ENCODE peak calls at places on chromosomes 13 and 19, in nine cellular contexts. W is pancreas, H is choroid plexus epithelial cell, V is DND-41, Z is uterus, C is A549, Y is AG04449, F is breast epithelium, X is heart right ventricle. O is an unnamed sample.
A peak's percentile ranks its signal among the peaks of the same experiment; 100 is the strongest.

GRCh38 chr13:34201050-34201913 is 383.3 kb downstream of the RFC3 start:
- DNase-seq in V (no peak), F (no peak), C (peak; percentile 18), X (peak; percentile 15), H (peak; percentile 76), Y (peak; percentile 76), W (no peak), Z (no peak), O (no peak)

GRCh38 chr13:63299995-63300394 is 1884.3 kb upstream of the PCDH20 start:
- DNase-seq in X (no peak), V (no peak), F (no peak), C (no peak), H (peak; percentile 42), Y (no peak), Z (no peak), W (no peak), O (no peak)

GRCh38 chr19:56261145-56261544 is 11.4 kb upstream of the EDDM13 start:
- DNase-seq in Y (no peak), X (no peak), Z (no peak), H (no peak), C (no peak), V (no peak), F (no peak), W (no peak), O (no peak)

GRCh38 chr19:5403968-5404640 is 51.1 kb upstream of the ZNRF4 start:
- DNase-seq in W (peak; percentile 90), F (peak; percentile 33), H (peak; percentile 92), Y (peak; percentile 5), V (peak; percentile 88), Z (peak; percentile 45), X (peak; percentile 82), C (peak; percentile 61), O (peak; percentile 82)

GRCh38 chr19:5799247-5800241 is 5.3 kb upstream of the NRTN start:
- DNase-seq in Z (no peak), H (no peak), F (no peak), C (no peak), V (no peak), W (peak; percentile 83), Y (no peak), X (peak; percentile 67), O (no peak)

GRCh38 chr13:84649853-84650252 is 767.6 kb upstream of the SLITRK1 start:
- DNase-seq in C (no peak), F (no peak), Y (no peak), H (no peak), X (peak; percentile 10), W (no peak), Z (no peak), V (no peak), O (no peak)

GRCh38 chr13:31867709-31868108 is 128.4 kb downstream of the RXFP2 start:
- DNase-seq in Y (no peak), H (no peak), W (no peak), C (no peak), F (no peak), Z (no peak), X (no peak), V (no peak), O (no peak)

GRCh38 chr13:79393564-79394249 is 12.3 kb downstream of the RBM26 start:
- DNase-seq in C (no peak), Z (no peak), W (no peak), X (no peak), V (no peak), F (no peak), Y (no peak), H (peak; percentile 84), O (no peak)

GRCh38 chr19:35331551-35332214 is 2.7 kb downstream of the CD22 start:
- DNase-seq in C (no peak), F (no peak), W (no peak), Z (no peak), V (no peak), H (no peak), X (no peak), Y (no peak), O (no peak)

GRCh38 chr19:35328851-35329285 is at the start of gene CD22:
- DNase-seq in H (no peak), F (no peak), C (no peak), V (no peak), Y (no peak), X (no peak), W (no peak), Z (no peak), O (no peak)

GRCh38 chr19:35329323-35329722 is 336 bp downstream of the CD22 start:
- DNase-seq in C (no peak), F (no peak), Y (no peak), X (no peak), W (no peak), V (no peak), H (no peak), Z (no peak), O (no peak)

GRCh38 chr19:35330475-35330874 is 1.5 kb downstream of the CD22 start:
- DNase-seq in F (no peak), Z (no peak), Y (no peak), X (no peak), W (no peak), C (no peak), V (no peak), H (no peak), O (no peak)

DNA sequence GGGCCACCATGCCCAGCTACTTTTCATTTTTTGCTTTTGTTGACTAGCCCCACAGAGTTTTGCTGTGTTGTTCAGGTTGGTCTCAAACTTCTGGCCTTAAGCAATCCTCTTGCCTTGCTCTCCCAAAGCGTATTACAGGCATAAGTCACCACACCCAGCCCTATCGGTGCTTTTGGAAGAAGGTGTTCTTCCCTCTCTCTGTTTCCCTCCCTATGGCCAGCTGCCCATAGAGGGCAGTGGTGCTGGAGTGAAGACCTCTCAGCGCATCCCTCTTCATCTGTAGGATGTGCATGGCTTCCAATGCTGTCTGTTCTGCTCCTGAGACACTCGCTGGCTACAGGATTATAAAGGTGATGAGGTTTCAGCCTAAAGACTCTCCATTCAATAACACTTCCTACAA is 1.3 kb upstream of the CD22 start:
- DNase-seq in C (peak; percentile 55), W (no peak), V (no peak), X (no peak), F (no peak), H (peak; percentile 12), Y (no peak), Z (no peak), O (no peak)
- TF ChIP-seq CTCF in C (peak; percentile 30), W (no peak), V (peak; percentile 34), X (no peak), F (no peak), H (peak; percentile 52), Y (no peak), Z (no peak), O (peak; percentile 41)

DNA sequence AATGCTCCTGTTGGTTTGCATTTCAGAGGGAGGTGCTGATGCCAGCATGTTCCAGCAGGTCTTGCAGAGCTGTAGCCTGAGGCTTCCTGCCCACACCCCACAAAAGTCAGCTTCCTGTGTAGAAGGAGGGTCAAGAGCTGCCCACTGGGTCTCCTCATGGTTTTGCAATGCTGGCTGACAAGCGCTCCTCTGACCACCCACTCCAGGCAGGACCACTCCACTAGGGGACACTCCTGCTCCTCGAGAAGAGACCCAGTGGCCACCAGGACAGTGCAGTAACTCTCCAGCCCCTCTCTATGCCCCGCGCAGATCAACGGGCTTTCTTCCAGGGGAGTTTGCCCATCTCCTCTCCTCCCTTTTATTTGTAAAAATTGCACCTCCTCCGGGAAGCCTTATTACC is 72.9 kb upstream of the UQCRFS1 start:
- DNase-seq in C (no peak), Z (peak; percentile 20), F (no peak), V (no peak), W (no peak), X (no peak), Y (no peak), H (no peak), O (no peak)
- TF ChIP-seq CTCF in C (peak; percentile 20), Z (no peak), F (no peak), V (peak; percentile 25), W (no peak), X (no peak), Y (no peak), H (no peak), O (no peak)

GRCh38 chr19:43524922-43525835 is 1.8 kb downstream of the ETHE1 start:
- DNase-seq in C (peak; percentile 71), F (peak; percentile 78), Z (peak; percentile 43), H (peak; percentile 37), V (no peak), Y (no peak), W (peak; percentile 69), X (peak; percentile 25), O (peak; percentile 83)

GRCh38 chr19:43525836-43526771 is 897 bp downstream of the ETHE1 start:
- DNase-seq in H (no peak), V (no peak), F (peak; percentile 35), X (no peak), Z (peak; percentile 28), C (no peak), W (peak; percentile 64), Y (no peak), O (peak; percentile 48)

GRCh38 chr19:43522929-43523328 is 4.1 kb downstream of the ETHE1 start:
- DNase-seq in Y (no peak), W (no peak), H (no peak), Z (no peak), V (no peak), F (peak; percentile 33), X (no peak), C (no peak), O (no peak)

GRCh38 chr19:43527860-43528622 is 1.0 kb upstream of the ETHE1 start:
- DNase-seq in Y (no peak), W (no peak), F (peak; percentile 45), Z (peak; percentile 58), C (no peak), X (peak; percentile 43), H (no peak), V (no peak), O (no peak)

GRCh38 chr19:43526884-43527859 is at the start of gene ETHE1:
- DNase-seq in W (peak; percentile 93), C (peak; percentile 89), F (peak; percentile 63), V (peak; percentile 77), H (peak; percentile 32), Y (no peak), X (peak; percentile 85), Z (peak; percentile 83), O (peak; percentile 86)
- TF ChIP-seq CTCF in W (no peak), C (no peak), F (no peak), V (peak; percentile 8), H (no peak), Y (no peak), X (no peak), Z (no peak), O (no peak)

GRCh38 chr13:113272791-113273190 is 24.2 kb upstream of the LAMP1 start:
- DNase-seq in W (no peak), H (no peak), V (no peak), F (no peak), X (no peak), Y (no peak), C (no peak), Z (no peak), O (no peak)

DNA sequence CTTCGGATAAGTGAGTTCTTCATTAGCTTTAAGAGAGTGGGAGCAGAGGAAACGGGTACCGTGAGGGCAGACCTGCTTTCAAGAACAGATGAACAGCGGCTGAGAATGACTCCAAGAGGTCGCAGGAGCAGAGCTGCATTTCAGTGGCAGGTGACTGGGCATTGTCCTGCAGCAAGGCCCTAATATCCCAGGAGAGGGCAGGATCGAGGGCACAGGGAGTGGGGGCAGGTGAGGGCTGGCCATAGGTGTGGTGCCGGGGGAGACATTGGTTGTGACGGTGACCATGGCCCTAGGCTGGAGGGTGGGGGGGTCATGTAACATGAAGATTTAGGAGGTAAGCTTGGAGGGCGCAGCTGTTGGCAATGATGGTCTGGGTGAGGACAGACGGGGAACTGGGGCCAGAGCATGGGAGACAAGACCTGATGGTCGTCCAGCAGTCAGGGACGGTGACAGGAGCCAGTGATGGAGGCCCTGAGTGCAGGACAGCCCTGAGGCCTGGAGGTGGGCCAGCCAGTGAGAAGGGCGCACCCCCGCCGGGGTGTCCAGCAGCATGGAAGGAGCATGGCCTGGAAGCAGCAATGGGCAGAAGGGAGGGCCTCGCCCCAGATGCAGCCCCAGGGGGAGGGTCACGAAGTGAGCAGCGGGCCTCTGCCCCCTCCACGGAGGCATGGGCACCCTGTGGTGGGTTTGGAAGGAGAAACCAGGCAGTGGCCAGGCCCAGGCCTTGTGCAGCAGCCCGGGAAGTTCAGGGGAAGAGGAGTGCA is 29.2 kb upstream of the LAMP1 start:
- DNase-seq in W (no peak), C (no peak), F (no peak), Y (no peak), V (no peak), H (no peak), Z (no peak), X (no peak), O (no peak)
- TF ChIP-seq CTCF in W (no peak), C (no peak), F (no peak), Y (no peak), V (no peak), H (no peak), Z (no peak), X (no peak), O (no peak)